ENCODE peak calls at places on chromosomes 12 and 14, in four cellular contexts. K is stomach, M is GM12865, U is retinal pigment epithelial cell. T is an unnamed sample.

GRCh38 chr14:61568572-61569011 is 126.7 kb upstream of the HIF1A start:
- DNase-seq in K (peak), U (no peak), M (peak), T (no peak)

GRCh38 chr12:49231881-49232650 is 32.8 kb upstream of the TUBA1C start:
- DNase-seq in M (no peak), U (no peak), K (no peak), T (no peak)

GRCh38 chr12:71694099-71694820 is 8.4 kb downstream of the TMEM19 start:
- DNase-seq in M (peak), K (no peak), U (peak), T (no peak)

GRCh38 chr14:63895510-63895909 is 42.7 kb downstream of the SYNE2 start:
- DNase-seq in K (no peak), M (no peak), U (no peak), T (no peak)

GRCh38 chr14:22887990-22888378 is 5.0 kb downstream of the REM2 start:
- DNase-seq in U (no peak), K (no peak), M (peak), T (no peak)

GRCh38 chr14:59126714-59127436 is 61.6 kb upstream of the DAAM1 start:
- DNase-seq in U (peak), K (no peak), M (peak), T (no peak)

GRCh38 chr12:22333751-22334695 is 484 bp downstream of the ST8SIA1 start:
- DNase-seq in U (no peak), K (no peak), M (no peak), T (no peak)

GRCh38 chr12:22318122-22318737 is 16.3 kb downstream of the ST8SIA1 start:
- DNase-seq in K (no peak), U (no peak), M (no peak), T (no peak)

GRCh38 chr12:5114436-5114835 is 70.8 kb downstream of the KCNA5 start:
- DNase-seq in M (peak), U (no peak), K (no peak), T (peak)

GRCh38 chr12:2284857-2285256 is 232.1 kb downstream of the CACNA1C start:
- DNase-seq in M (peak), K (peak), U (peak), T (peak)

GRCh38 chr12:99984271-99985128 is at the start of gene ANKS1B:
- DNase-seq in K (peak), U (no peak), M (peak), T (peak)

GRCh38 chr12:31603546-31604009 is 12.6 kb upstream of the DENND5B start:
- DNase-seq in M (peak), K (no peak), U (no peak), T (no peak)

GRCh38 chr12:51000245-51000644 is 25.9 kb downstream of the SLC11A2 start:
- DNase-seq in U (no peak), K (no peak), M (no peak), T (no peak)

GRCh38 chr12:108634225-108634795 is 616 bp upstream of the SELPLG start:
- DNase-seq in U (no peak), M (peak), K (peak), T (peak)

GRCh38 chr12:27970981-27971489 is 1.5 kb downstream of the PTHLH start:
- DNase-seq in U (no peak), M (no peak), K (no peak), T (no peak)

GRCh38 chr12:38711055-38711454 is 194.3 kb downstream of the CPNE8 start:
- DNase-seq in U (no peak), K (no peak), M (peak), T (no peak)

GRCh38 chr12:114480309-114481199 is 74.6 kb upstream of the TBX5 start:
- DNase-seq in K (no peak), M (no peak), U (no peak), T (no peak)

GRCh38 chr12:94186461-94187237 is 38.3 kb downstream of the PLXNC1 start:
- DNase-seq in K (no peak), M (no peak), U (peak), T (no peak)
- H3K4me3 ChIP-seq in K (peak), M (no peak), U (peak), T (no peak)

GRCh38 chr14:73634333-73634833 is 10.4 kb upstream of the DNAL1 start:
- DNase-seq in U (no peak), K (peak), M (peak), T (peak)
- TF ChIP-seq CTCF in U (peak), K (no peak), M (no peak), T (peak)

DNA sequence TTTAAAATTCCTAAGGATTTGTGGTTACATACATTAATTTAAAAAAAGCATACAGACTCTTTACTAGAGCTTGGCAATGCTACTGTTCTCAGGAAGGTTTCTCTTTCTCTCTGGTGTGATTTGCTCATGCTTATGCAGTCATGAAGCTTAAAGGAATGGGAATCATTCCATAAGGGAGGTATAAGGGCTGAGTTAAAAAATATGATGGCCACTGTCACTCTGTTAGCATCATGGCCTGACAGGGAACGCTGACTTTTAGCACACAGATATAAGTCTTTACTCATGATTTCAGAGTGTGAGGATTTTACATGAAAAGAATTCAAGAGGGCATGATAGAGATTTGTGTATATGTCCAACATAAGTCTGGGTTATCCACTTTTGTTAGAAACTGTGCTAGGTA is 3.8 kb downstream of the MYF5 start:
- DNase-seq in M (no peak), U (no peak), K (no peak), T (no peak)
- H3K4me3 ChIP-seq in M (no peak), U (no peak), K (no peak), T (no peak)

GRCh38 chr14:105351920-105352871 is 37.6 kb downstream of the PACS2 start:
- DNase-seq in K (peak), U (peak), M (peak), T (peak)
- TF ChIP-seq CTCF in K (peak), U (peak), M (peak), T (peak)

GRCh38 chr12:110687770-110688169 is 1.1 kb downstream of the HVCN1 start:
- DNase-seq in U (no peak), M (peak), K (no peak), T (no peak)

GRCh38 chr12:110688446-110689001 is 391 bp downstream of the HVCN1 start:
- DNase-seq in K (no peak), U (no peak), M (no peak), T (no peak)

GRCh38 chr12:110689002-110689600 is at the start of gene HVCN1:
- DNase-seq in M (peak), U (no peak), K (peak), T (peak)

GRCh38 chr12:110686294-110686903 is 2.5 kb downstream of the HVCN1 start:
- DNase-seq in M (peak), U (no peak), K (no peak), T (no peak)

DNA sequence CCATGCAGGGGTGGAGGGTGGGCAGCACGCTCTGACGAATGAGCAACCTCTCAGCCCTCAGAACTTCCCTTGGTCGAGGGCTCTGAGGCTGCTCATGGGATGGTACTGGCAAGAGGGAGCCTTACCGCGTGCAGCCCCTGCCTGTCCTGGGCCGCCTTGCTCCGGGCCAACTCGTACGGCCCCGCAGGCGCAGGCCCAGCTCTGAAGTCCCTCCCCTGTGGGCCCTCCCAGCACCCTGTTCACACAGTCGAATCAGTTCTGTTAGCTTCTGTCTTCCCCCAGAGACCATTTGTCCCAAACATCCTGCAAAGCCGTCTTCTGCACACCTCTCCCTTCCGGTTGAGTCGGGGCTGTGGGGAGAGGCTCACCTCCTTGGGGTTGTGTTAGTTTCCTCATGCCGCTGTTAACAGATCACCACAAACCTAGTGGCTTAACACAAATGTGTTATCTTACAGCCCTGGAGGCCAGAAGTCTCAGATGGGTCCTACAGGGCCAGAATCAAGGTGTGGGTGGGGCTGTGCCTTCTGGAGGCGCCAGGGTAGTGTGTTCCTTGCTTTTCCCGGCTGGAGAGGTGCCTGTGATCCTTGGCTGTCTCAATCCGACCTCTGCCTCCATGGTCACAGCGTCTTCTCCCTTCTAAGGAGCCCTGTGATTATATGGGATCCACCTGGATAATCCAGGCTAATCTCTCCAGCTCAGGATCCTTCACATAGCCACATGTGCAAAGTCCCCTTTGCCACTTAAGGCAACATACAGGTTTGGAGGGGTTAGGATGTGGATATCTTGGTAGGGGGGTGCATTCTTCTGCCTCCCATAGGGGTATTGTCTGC is 901 bp upstream of the HVCN1 start:
- DNase-seq in M (peak), U (no peak), K (peak), T (no peak)
- H3K4me3 ChIP-seq in M (peak), U (peak), K (peak), T (peak)

GRCh38 chr14:45946251-45946650 is 693.2 kb upstream of the MIS18BP1 start:
- DNase-seq in K (no peak), U (no peak), M (no peak), T (no peak)

GRCh38 chr14:45939572-45939971 is 686.6 kb upstream of the MIS18BP1 start:
- DNase-seq in M (no peak), U (no peak), K (no peak), T (no peak)

GRCh38 chr14:45940318-45940717 is 687.3 kb upstream of the MIS18BP1 start:
- DNase-seq in U (no peak), M (no peak), K (no peak), T (no peak)
- TF ChIP-seq CTCF in U (no peak), M (no peak), K (peak), T (no peak)

DNA sequence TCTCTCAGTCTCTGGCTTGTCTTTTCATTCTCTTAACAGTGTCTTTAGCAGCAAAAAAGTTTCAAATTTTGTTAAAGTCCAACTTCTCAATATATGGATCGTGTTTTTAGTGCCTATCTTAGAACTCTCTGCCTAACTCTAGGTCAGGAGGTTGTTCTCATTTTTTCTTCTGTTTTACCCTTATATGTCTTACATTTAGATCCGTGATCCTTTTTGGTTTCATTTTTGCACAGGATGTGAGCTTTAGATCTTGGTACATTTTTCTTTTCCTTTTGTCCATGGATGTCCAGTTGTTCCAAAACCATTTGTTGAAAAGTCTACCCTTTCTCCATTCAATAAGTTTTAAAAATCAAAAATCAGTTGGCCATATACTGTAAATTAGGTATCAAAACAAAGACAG is 6.8 kb downstream of the VRK1 start:
- DNase-seq in U (no peak), M (peak), K (no peak), T (no peak)
- H3K4me3 ChIP-seq in U (no peak), M (peak), K (no peak), T (no peak)

GRCh38 chr12:56084958-56085543 is 5.1 kb downstream of the ERBB3 start:
- DNase-seq in U (no peak), K (peak), M (peak), T (no peak)
- TF ChIP-seq CTCF in U (peak), K (no peak), M (peak), T (no peak)